ENCODE peak calls at places on chromosomes 2 and 18, in five cellular contexts. One of them, this sample, is unnamed.

GRCh38 chr2:208015475-208015874 is 9.9 kb downstream of the PLEKHM3 start:
- DNase-seq in tibial artery: no peak
- DNase-seq in heart right ventricle: no peak
- DNase-seq in stomach: no peak
- DNase-seq in mucosa of descending colon: no peak
- DNase-seq in this sample: no peak

GRCh38 chr2:135775420-135775819 is 33.8 kb downstream of the UBXN4 start:
- DNase-seq in heart right ventricle: no peak
- DNase-seq in tibial artery: no peak
- DNase-seq in mucosa of descending colon: no peak
- DNase-seq in stomach: no peak
- DNase-seq in this sample: no peak

GRCh38 chr2:12721571-12722444 is 5.1 kb downstream of the TRIB2 start:
- DNase-seq in heart right ventricle: no peak
- DNase-seq in tibial artery: no peak
- DNase-seq in mucosa of descending colon: no peak
- DNase-seq in stomach: no peak
- DNase-seq in this sample: no peak

GRCh38 chr2:205759732-205760516 is 77.6 kb downstream of the NRP2 start:
- DNase-seq in heart right ventricle: no peak
- DNase-seq in tibial artery: no peak
- DNase-seq in stomach: no peak
- DNase-seq in mucosa of descending colon: no peak
- DNase-seq in this sample: no peak

GRCh38 chr18:42053188-42053781 is 98.3 kb downstream of the PIK3C3 start:
- DNase-seq in stomach: peak; percentile 38
- DNase-seq in tibial artery: peak; percentile 41
- DNase-seq in heart right ventricle: peak; percentile 24
- DNase-seq in mucosa of descending colon: peak; percentile 38
- DNase-seq in this sample: peak; percentile 73

GRCh38 chr2:169743549-169743948 is 9.9 kb downstream of the KLHL23 start:
- DNase-seq in stomach: no peak
- DNase-seq in mucosa of descending colon: no peak
- DNase-seq in tibial artery: no peak
- DNase-seq in heart right ventricle: no peak
- DNase-seq in this sample: no peak

GRCh38 chr2:37026050-37026449 is 58.1 kb downstream of the HEATR5B start:
- DNase-seq in mucosa of descending colon: no peak
- DNase-seq in tibial artery: no peak
- DNase-seq in heart right ventricle: no peak
- DNase-seq in stomach: no peak
- DNase-seq in this sample: no peak

GRCh38 chr2:26561918-26562810 is 79.0 kb downstream of the CIB4 start:
- DNase-seq in stomach: peak; percentile 72
- DNase-seq in tibial artery: no peak
- DNase-seq in heart right ventricle: peak; percentile 67
- DNase-seq in mucosa of descending colon: peak; percentile 73
- DNase-seq in this sample: peak; percentile 61

GRCh38 chr2:231386446-231386845 is 9.1 kb upstream of the B3GNT7 start:
- DNase-seq in tibial artery: no peak
- DNase-seq in heart right ventricle: no peak
- DNase-seq in mucosa of descending colon: no peak
- DNase-seq in stomach: no peak
- DNase-seq in this sample: no peak

GRCh38 chr18:50286391-50287027 is 983 bp downstream of the CXXC1 start:
- DNase-seq in stomach: no peak
- DNase-seq in heart right ventricle: peak; percentile 36
- DNase-seq in tibial artery: no peak
- DNase-seq in mucosa of descending colon: peak; percentile 77
- DNase-seq in this sample: no peak

GRCh38 chr2:38074775-38075435 is 1.0 kb downstream of the CYP1B1 start:
- DNase-seq in heart right ventricle: peak; percentile 42
- DNase-seq in stomach: no peak
- DNase-seq in tibial artery: no peak
- DNase-seq in mucosa of descending colon: peak; percentile 31
- DNase-seq in this sample: peak; percentile 50

GRCh38 chr2:99939135-99939534 is 203.3 kb downstream of the AFF3 start:
- DNase-seq in heart right ventricle: no peak
- DNase-seq in mucosa of descending colon: no peak
- DNase-seq in tibial artery: no peak
- DNase-seq in stomach: no peak
- DNase-seq in this sample: no peak

GRCh38 chr2:241850544-241851324 is 8.0 kb downstream of the PDCD1 start:
- DNase-seq in stomach: peak; percentile 21
- DNase-seq in tibial artery: no peak
- DNase-seq in mucosa of descending colon: no peak
- DNase-seq in heart right ventricle: no peak
- DNase-seq in this sample: peak; percentile 12
- TF ChIP-seq CTCF in stomach: no peak
- TF ChIP-seq CTCF in tibial artery: no peak
- TF ChIP-seq CTCF in mucosa of descending colon: no peak
- TF ChIP-seq CTCF in heart right ventricle: no peak
- TF ChIP-seq CTCF in this sample: no peak

DNA sequence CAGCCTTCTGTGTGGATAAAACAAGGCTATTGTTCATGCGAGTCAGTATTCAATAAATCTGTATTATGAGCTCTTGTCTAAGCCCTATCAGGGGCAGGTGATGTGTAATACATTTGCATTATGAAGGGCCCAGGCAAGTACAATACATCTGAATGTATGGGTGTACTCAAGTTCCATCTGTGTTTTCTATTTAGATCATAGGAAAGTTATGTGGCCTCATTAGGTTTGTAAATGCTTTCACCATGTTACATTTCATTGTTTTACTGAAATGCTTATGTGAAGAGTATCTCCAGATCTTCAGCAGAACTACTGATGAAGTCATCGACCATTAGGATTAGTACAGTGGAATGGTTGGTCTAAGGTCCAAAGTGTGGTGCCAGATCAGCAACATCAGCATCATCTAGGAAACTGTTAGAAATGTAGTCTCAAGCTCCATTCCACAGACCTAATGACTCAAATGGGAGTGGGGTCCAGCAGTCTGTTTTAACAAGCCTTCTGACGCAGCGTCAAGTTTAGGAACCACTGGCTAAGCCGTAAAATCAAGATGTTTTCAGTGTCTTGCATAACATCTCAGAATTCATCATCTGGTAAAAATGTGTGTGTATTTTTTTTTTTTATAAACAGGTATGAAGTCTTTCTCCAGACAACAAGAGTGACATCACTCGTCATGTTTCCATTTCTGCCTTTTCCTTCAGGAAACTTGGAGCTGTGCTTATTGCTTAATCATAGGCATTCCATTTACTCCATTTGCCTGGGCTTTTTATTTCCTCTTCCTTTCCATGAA is 80.5 kb downstream of the LYPD6 start:
- DNase-seq in tibial artery: no peak
- DNase-seq in mucosa of descending colon: no peak
- DNase-seq in heart right ventricle: no peak
- DNase-seq in stomach: no peak
- DNase-seq in this sample: no peak
- TF ChIP-seq CTCF in tibial artery: no peak
- TF ChIP-seq CTCF in mucosa of descending colon: no peak
- TF ChIP-seq CTCF in heart right ventricle: no peak
- TF ChIP-seq CTCF in stomach: no peak
- TF ChIP-seq CTCF in this sample: no peak

GRCh38 chr2:216696751-216697560 is 1.6 kb upstream of the IGFBP5 start:
- DNase-seq in mucosa of descending colon: no peak
- DNase-seq in heart right ventricle: no peak
- DNase-seq in tibial artery: no peak
- DNase-seq in stomach: no peak
- DNase-seq in this sample: no peak
- TF ChIP-seq CTCF in mucosa of descending colon: no peak
- TF ChIP-seq CTCF in heart right ventricle: peak; percentile 47
- TF ChIP-seq CTCF in tibial artery: peak; percentile 59
- TF ChIP-seq CTCF in stomach: no peak
- TF ChIP-seq CTCF in this sample: peak; percentile 30

DNA sequence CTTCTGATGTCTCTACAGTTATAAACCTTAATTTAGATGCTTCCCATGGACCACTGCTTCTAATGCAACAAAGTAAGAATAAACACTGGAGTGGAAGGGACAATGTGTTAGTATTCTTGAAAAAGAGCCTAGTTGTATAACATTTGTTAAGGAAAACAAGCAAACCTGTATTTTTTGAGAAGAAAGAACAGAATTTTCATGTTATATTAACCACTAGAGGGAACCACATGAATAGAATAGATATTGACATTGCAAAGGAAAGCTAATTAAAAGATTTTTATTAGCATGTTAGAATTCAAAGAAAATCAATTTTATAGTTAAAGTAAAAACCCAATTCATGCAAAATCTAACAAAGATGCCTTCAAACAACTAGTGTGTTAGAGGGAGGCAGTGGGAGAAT is 151.2 kb upstream of the BARD1 start:
- DNase-seq in tibial artery: no peak
- DNase-seq in stomach: no peak
- DNase-seq in heart right ventricle: no peak
- DNase-seq in mucosa of descending colon: no peak
- DNase-seq in this sample: no peak
- TF ChIP-seq CTCF in tibial artery: no peak
- TF ChIP-seq CTCF in stomach: no peak
- TF ChIP-seq CTCF in heart right ventricle: peak; percentile 33
- TF ChIP-seq CTCF in mucosa of descending colon: no peak
- TF ChIP-seq CTCF in this sample: peak; percentile 37

GRCh38 chr2:213627835-213628234 is 343.6 kb downstream of the SPAG16 start:
- DNase-seq in stomach: no peak
- DNase-seq in tibial artery: no peak
- DNase-seq in mucosa of descending colon: no peak
- DNase-seq in heart right ventricle: no peak
- DNase-seq in this sample: no peak

GRCh38 chr2:213627054-213627710 is 342.9 kb downstream of the SPAG16 start:
- DNase-seq in mucosa of descending colon: no peak
- DNase-seq in heart right ventricle: no peak
- DNase-seq in stomach: no peak
- DNase-seq in tibial artery: no peak
- DNase-seq in this sample: no peak
- TF ChIP-seq CTCF in mucosa of descending colon: no peak
- TF ChIP-seq CTCF in heart right ventricle: no peak
- TF ChIP-seq CTCF in stomach: no peak
- TF ChIP-seq CTCF in tibial artery: no peak
- TF ChIP-seq CTCF in this sample: no peak